ENCODE peak calls at places on chromosome 19, in seven cellular contexts. Z is GM20000; O is activated naive CD8-positive, alpha-beta T cell treated with anti-CD3 and anti-CD28 coated beads for 36 hours; H is activated T-helper 2 cell treated with anti-CD3 and anti-CD28 coated beads, Interferon-gamma antibody, Interleukin-2, Interleukin-4, amounts not matched to agents 10 μg/mL and 5 μg/mL and 100 μg/mL, durations not matched to agents 14 hours and 24 hours and 36 hours; A is EL; V is Caki2; X is T-cell. C is an unnamed sample.
A peak's percentile ranks its signal among the peaks of the same experiment; 100 is the strongest.

GRCh38 chr19:7868671-7869452 is 5.3 kb downstream of the PRR36 start:
- DNase-seq in V (peak; percentile 87), H (peak; percentile 78), O (peak; percentile 91), Z (peak; percentile 97), X (peak; percentile 75), A (peak; percentile 88), C (peak; percentile 84)

GRCh38 chr19:38734426-38735256 is 9.6 kb downstream of the CAPN12 start:
- DNase-seq in X (no peak), V (no peak), Z (peak; percentile 75), A (peak; percentile 40), O (peak; percentile 38), H (peak; percentile 42), C (peak; percentile 63)

GRCh38 chr19:44662686-44663085 is 8.6 kb upstream of the CEACAM19 start:
- DNase-seq in V (no peak), H (no peak), A (no peak), O (no peak), X (no peak), Z (no peak), C (peak; percentile 55)

GRCh38 chr19:9178901-9179300 is at the start of gene OR7D2:
- DNase-seq in Z (no peak), X (no peak), V (no peak), H (no peak), A (peak; percentile 21), O (no peak), C (no peak)

GRCh38 chr19:7333198-7334118 is 15.3 kb upstream of the ARHGEF18 start:
- DNase-seq in Z (peak; percentile 54), O (no peak), V (peak; percentile 16), A (no peak), H (no peak), X (no peak), C (no peak)

GRCh38 chr19:39078436-39079200 is 5.5 kb upstream of the ACP7 start:
- DNase-seq in O (no peak), Z (no peak), V (peak; percentile 95), A (peak; percentile 97), H (no peak), X (no peak), C (peak; percentile 82)

GRCh38 chr19:12092065-12092867 is 27.7 kb downstream of the ZNF844 start:
- DNase-seq in X (peak; percentile 18), H (peak; percentile 59), A (peak; percentile 94), O (peak; percentile 83), Z (peak; percentile 88), V (no peak), C (peak; percentile 96)

GRCh38 chr19:42042455-42043170 is 27.4 kb downstream of the GRIK5 start:
- DNase-seq in H (no peak), O (no peak), A (no peak), Z (no peak), V (no peak), X (no peak), C (no peak)

GRCh38 chr19:44593294-44593693 is 20.1 kb upstream of the IGSF23 start:
- DNase-seq in A (no peak), V (no peak), Z (no peak), H (no peak), O (no peak), X (no peak), C (no peak)

GRCh38 chr19:447064-447426 is 13.8 kb downstream of the SHC2 start:
- DNase-seq in O (no peak), V (no peak), H (no peak), Z (no peak), X (no peak), A (no peak), C (no peak)

GRCh38 chr19:2514981-2515518 is 39.1 kb downstream of the GADD45B start:
- DNase-seq in O (no peak), Z (no peak), H (no peak), V (no peak), X (no peak), A (no peak), C (no peak)

C was measured in hepatic stellate cell.